ENCODE peak calls at places on chromosomes 12 and 14, in five cellular contexts. One of them, this sample, is unnamed.

GRCh38 chr14:23620177-23620702 is 15.9 kb upstream of the DHRS2 start:
- DNase-seq in right atrium auricular region: no peak
- DNase-seq in ovary: no peak
- DNase-seq in glutamatergic neuron: no peak
- DNase-seq in astrocyte of the spinal cord: no peak
- DNase-seq in this sample: no peak

GRCh38 chr12:24937553-24938244 is 11.2 kb downstream of the BCAT1 start:
- DNase-seq in astrocyte of the spinal cord: peak; percentile 46
- DNase-seq in glutamatergic neuron: no peak
- DNase-seq in ovary: no peak
- DNase-seq in right atrium auricular region: no peak
- DNase-seq in this sample: no peak

GRCh38 chr12:22653790-22654189 is 28.8 kb downstream of the ETNK1 start:
- DNase-seq in ovary: no peak
- DNase-seq in glutamatergic neuron: no peak
- DNase-seq in right atrium auricular region: no peak
- DNase-seq in astrocyte of the spinal cord: no peak
- DNase-seq in this sample: no peak

GRCh38 chr12:93317227-93317626 is 60.5 kb upstream of the NUDT4 start:
- DNase-seq in right atrium auricular region: no peak
- DNase-seq in glutamatergic neuron: no peak
- DNase-seq in ovary: no peak
- DNase-seq in astrocyte of the spinal cord: no peak
- DNase-seq in this sample: no peak

GRCh38 chr12:85076688-85077430 is 40.7 kb downstream of the LRRIQ1 start:
- DNase-seq in glutamatergic neuron: no peak
- DNase-seq in right atrium auricular region: no peak
- DNase-seq in ovary: no peak
- DNase-seq in astrocyte of the spinal cord: peak; percentile 93
- DNase-seq in this sample: peak; percentile 19

GRCh38 chr12:91492648-91493047 is 310.0 kb upstream of the DCN start:
- DNase-seq in glutamatergic neuron: no peak
- DNase-seq in right atrium auricular region: no peak
- DNase-seq in astrocyte of the spinal cord: no peak
- DNase-seq in ovary: no peak
- DNase-seq in this sample: no peak

GRCh38 chr14:92391746-92392145 is 68.8 kb downstream of the SLC24A4 start:
- DNase-seq in astrocyte of the spinal cord: no peak
- DNase-seq in ovary: no peak
- DNase-seq in glutamatergic neuron: no peak
- DNase-seq in right atrium auricular region: no peak
- DNase-seq in this sample: no peak

GRCh38 chr12:93785262-93786010 is 108.3 kb downstream of the CRADD start:
- DNase-seq in astrocyte of the spinal cord: peak; percentile 95
- DNase-seq in ovary: peak; percentile 25
- DNase-seq in right atrium auricular region: peak; percentile 85
- DNase-seq in glutamatergic neuron: no peak
- DNase-seq in this sample: no peak

GRCh38 chr14:59123975-59124374 is 64.5 kb upstream of the DAAM1 start:
- DNase-seq in ovary: no peak
- DNase-seq in right atrium auricular region: no peak
- DNase-seq in astrocyte of the spinal cord: peak; percentile 35
- DNase-seq in glutamatergic neuron: no peak
- DNase-seq in this sample: no peak

GRCh38 chr12:119835068-119835467 is 42.1 kb downstream of the CIT start:
- DNase-seq in glutamatergic neuron: no peak
- DNase-seq in right atrium auricular region: no peak
- DNase-seq in ovary: no peak
- DNase-seq in astrocyte of the spinal cord: no peak
- DNase-seq in this sample: no peak

GRCh38 chr12:642633-643477 is 20.4 kb downstream of the NINJ2 start:
- DNase-seq in astrocyte of the spinal cord: peak; percentile 47
- DNase-seq in glutamatergic neuron: peak; percentile 67
- DNase-seq in right atrium auricular region: no peak
- DNase-seq in ovary: peak; percentile 78
- DNase-seq in this sample: peak; percentile 90

GRCh38 chr14:102927878-102928411 is 5.5 kb downstream of the AMN start:
- DNase-seq in astrocyte of the spinal cord: no peak
- DNase-seq in ovary: no peak
- DNase-seq in right atrium auricular region: no peak
- DNase-seq in glutamatergic neuron: no peak
- DNase-seq in this sample: peak; percentile 53

GRCh38 chr12:14768823-14769405 is 34.4 kb downstream of the WBP11 start:
- DNase-seq in astrocyte of the spinal cord: peak; percentile 29
- DNase-seq in ovary: peak; percentile 34
- DNase-seq in glutamatergic neuron: no peak
- DNase-seq in right atrium auricular region: no peak
- DNase-seq in this sample: no peak

GRCh38 chr14:93219103-93219726 is 12.2 kb downstream of the UBR7 start:
- DNase-seq in right atrium auricular region: no peak
- DNase-seq in ovary: no peak
- DNase-seq in astrocyte of the spinal cord: peak; percentile 69
- DNase-seq in glutamatergic neuron: no peak
- DNase-seq in this sample: peak; percentile 64

GRCh38 chr12:44295958-44296623 is 460.2 kb downstream of the TMEM117 start:
- DNase-seq in right atrium auricular region: no peak
- DNase-seq in astrocyte of the spinal cord: no peak
- DNase-seq in ovary: no peak
- DNase-seq in glutamatergic neuron: no peak
- DNase-seq in this sample: no peak

GRCh38 chr14:70640938-70641547 is 673 bp upstream of the TTC9 start:
- DNase-seq in ovary: peak; percentile 21
- DNase-seq in right atrium auricular region: no peak
- DNase-seq in astrocyte of the spinal cord: peak; percentile 15
- DNase-seq in glutamatergic neuron: peak; percentile 50
- DNase-seq in this sample: peak; percentile 78

GRCh38 chr12:87812030-87812429 is 217.2 kb downstream of the C12orf50 start:
- DNase-seq in glutamatergic neuron: no peak
- DNase-seq in right atrium auricular region: no peak
- DNase-seq in astrocyte of the spinal cord: peak; percentile 35
- DNase-seq in ovary: no peak
- DNase-seq in this sample: no peak

GRCh38 chr12:12612403-12612802 is 727 bp downstream of the CREBL2 start:
- DNase-seq in ovary: no peak
- DNase-seq in astrocyte of the spinal cord: peak; percentile 78
- DNase-seq in right atrium auricular region: no peak
- DNase-seq in glutamatergic neuron: no peak
- DNase-seq in this sample: peak; percentile 46

GRCh38 chr14:104843442-104844305 is 21.4 kb upstream of the CEP170B start:
- DNase-seq in right atrium auricular region: no peak
- DNase-seq in ovary: no peak
- DNase-seq in astrocyte of the spinal cord: no peak
- DNase-seq in glutamatergic neuron: no peak
- DNase-seq in this sample: no peak

GRCh38 chr12:125032466-125033152 is 32.6 kb upstream of the AACS start:
- DNase-seq in astrocyte of the spinal cord: no peak
- DNase-seq in glutamatergic neuron: no peak
- DNase-seq in right atrium auricular region: no peak
- DNase-seq in ovary: no peak
- DNase-seq in this sample: no peak

DNA sequence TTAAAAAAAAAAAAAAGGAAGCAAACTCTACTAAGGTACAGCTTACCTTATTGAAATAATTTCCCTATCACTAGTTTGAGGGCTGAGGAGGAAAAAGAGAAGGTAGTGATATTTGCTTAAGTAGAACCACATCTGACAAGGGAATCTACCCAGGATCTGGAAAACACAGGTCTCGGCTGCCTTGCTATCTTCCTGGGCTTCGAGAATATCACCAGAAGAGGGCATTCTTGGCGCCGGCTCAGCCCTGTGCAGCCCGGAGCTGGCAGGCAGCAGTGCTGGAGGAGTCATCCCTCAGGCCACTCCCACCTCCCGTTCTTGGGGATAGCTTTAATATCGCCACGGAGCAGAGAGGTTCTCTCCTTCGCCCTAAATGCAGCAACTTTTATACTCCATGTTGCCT is 1181.2 kb downstream of the VRK1 start:
- DNase-seq in ovary: peak; percentile 75
- DNase-seq in glutamatergic neuron: peak; percentile 56
- DNase-seq in right atrium auricular region: peak; percentile 76
- DNase-seq in astrocyte of the spinal cord: peak; percentile 67
- DNase-seq in this sample: no peak
- TF ChIP-seq CTCF in ovary: no peak
- TF ChIP-seq CTCF in glutamatergic neuron: no peak
- TF ChIP-seq CTCF in right atrium auricular region: no peak
- TF ChIP-seq CTCF in astrocyte of the spinal cord: peak; percentile 41
- TF ChIP-seq CTCF in this sample: no peak

GRCh38 chr12:27969011-27969900 is 3.3 kb downstream of the PTHLH start:
- DNase-seq in ovary: peak; percentile 25
- DNase-seq in glutamatergic neuron: peak; percentile 53
- DNase-seq in right atrium auricular region: no peak
- DNase-seq in astrocyte of the spinal cord: peak; percentile 28
- DNase-seq in this sample: peak; percentile 31
- TF ChIP-seq CTCF in ovary: no peak
- TF ChIP-seq CTCF in glutamatergic neuron: no peak
- TF ChIP-seq CTCF in right atrium auricular region: no peak
- TF ChIP-seq CTCF in astrocyte of the spinal cord: peak; percentile 22
- TF ChIP-seq CTCF in this sample: no peak

DNA sequence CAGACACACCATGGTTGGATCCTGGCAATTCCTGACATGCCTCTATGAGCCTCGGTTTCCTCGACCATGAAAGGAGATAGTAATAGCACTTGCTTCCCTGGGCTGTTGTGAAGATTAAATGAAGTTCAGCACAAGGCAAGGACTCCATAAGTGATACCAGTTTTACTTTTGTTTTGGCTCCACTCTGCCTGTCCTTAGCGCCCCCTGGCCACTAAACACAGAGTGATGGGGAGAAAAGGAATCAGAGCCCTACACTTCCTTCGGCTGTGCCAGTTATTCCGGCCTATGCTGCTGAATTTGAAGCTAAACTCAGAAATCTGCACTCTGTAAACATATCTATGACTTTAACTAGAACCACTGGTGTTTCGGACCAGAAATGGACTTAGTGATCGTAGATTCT is 173.8 kb downstream of the C12orf75 start:
- DNase-seq in glutamatergic neuron: no peak
- DNase-seq in ovary: no peak
- DNase-seq in astrocyte of the spinal cord: no peak
- DNase-seq in right atrium auricular region: no peak
- DNase-seq in this sample: no peak
- TF ChIP-seq CTCF in glutamatergic neuron: no peak
- TF ChIP-seq CTCF in ovary: no peak
- TF ChIP-seq CTCF in astrocyte of the spinal cord: no peak
- TF ChIP-seq CTCF in right atrium auricular region: no peak
- TF ChIP-seq CTCF in this sample: peak; percentile 12

GRCh38 chr12:32895688-32896437 is 714 bp downstream of the PKP2 start:
- DNase-seq in glutamatergic neuron: no peak
- DNase-seq in right atrium auricular region: no peak
- DNase-seq in astrocyte of the spinal cord: no peak
- DNase-seq in ovary: peak; percentile 36
- DNase-seq in this sample: no peak
- TF ChIP-seq CTCF in glutamatergic neuron: no peak
- TF ChIP-seq CTCF in right atrium auricular region: no peak
- TF ChIP-seq CTCF in astrocyte of the spinal cord: peak; percentile 20
- TF ChIP-seq CTCF in ovary: no peak
- TF ChIP-seq CTCF in this sample: no peak

GRCh38 chr14:25032092-25032784 is 17.7 kb downstream of the STXBP6 start:
- DNase-seq in ovary: no peak
- DNase-seq in glutamatergic neuron: no peak
- DNase-seq in right atrium auricular region: no peak
- DNase-seq in astrocyte of the spinal cord: no peak
- DNase-seq in this sample: no peak
- TF ChIP-seq CTCF in ovary: no peak
- TF ChIP-seq CTCF in glutamatergic neuron: no peak
- TF ChIP-seq CTCF in right atrium auricular region: no peak
- TF ChIP-seq CTCF in astrocyte of the spinal cord: peak; percentile 13
- TF ChIP-seq CTCF in this sample: peak; percentile 43

This sample was measured in GM13977.